ENCODE peak calls at places on chromosomes 2 and 18, in nine cellular contexts. Q is GM23338; Z is naive thymus-derived CD4-positive, alpha-beta T cell; P is SJSA1; A is K562; X is left lung; G is psoas muscle; C is uterus; T is heart right ventricle. H is an unnamed sample.

GRCh38 chr18:46751882-46752281 is 5.0 kb downstream of the ST8SIA5 start:
- DNase-seq in C (no peak), T (no peak), A (no peak), X (no peak), G (no peak), Z (no peak), Q (no peak), P (no peak), H (no peak)

GRCh38 chr18:32349728-32350395 is 120.8 kb downstream of the GAREM1 start:
- DNase-seq in G (peak; percentile 45), X (no peak), Z (no peak), P (peak; percentile 90), T (no peak), A (no peak), C (peak; percentile 73), Q (no peak), H (peak; percentile 91)

GRCh38 chr2:174694920-174695319 is 69.4 kb downstream of the CHRNA1 start:
- DNase-seq in T (no peak), A (no peak), G (no peak), Z (no peak), C (no peak), P (no peak), Q (no peak), X (no peak), H (no peak)

GRCh38 chr2:220224711-220225519 is 597.5 kb downstream of the SLC4A3 start:
- DNase-seq in G (no peak), X (no peak), T (no peak), A (no peak), C (no peak), Q (no peak), P (peak; percentile 55), Z (no peak), H (no peak)

GRCh38 chr2:239257511-239257937 is 143.3 kb downstream of the HDAC4 start:
- DNase-seq in C (no peak), X (no peak), T (no peak), A (peak; percentile 62), Q (no peak), Z (no peak), G (no peak), P (peak; percentile 67), H (peak; percentile 53)

GRCh38 chr18:48815581-48816324 is 135.0 kb downstream of the SMAD7 start:
- DNase-seq in A (no peak), T (no peak), Q (no peak), G (no peak), X (no peak), Z (no peak), C (peak; percentile 4), P (peak; percentile 39), H (no peak)

GRCh38 chr2:172427990-172428840 is 829 bp downstream of the ITGA6 start:
- DNase-seq in Z (peak; percentile 74), Q (peak; percentile 82), P (no peak), T (peak; percentile 51), A (peak; percentile 30), G (peak; percentile 26), C (peak; percentile 19), X (peak; percentile 88), H (no peak)

GRCh38 chr2:233446121-233446520 is 91.8 kb downstream of the DGKD start:
- DNase-seq in Z (no peak), P (peak; percentile 15), G (peak; percentile 7), Q (no peak), A (no peak), C (no peak), X (no peak), T (no peak), H (no peak)

GRCh38 chr2:129885735-129886134 is 93.7 kb upstream of the RAB6C start:
- DNase-seq in A (peak; percentile 36), C (no peak), T (no peak), P (no peak), G (no peak), Q (peak; percentile 31), X (no peak), Z (no peak), H (no peak)

GRCh38 chr2:7209776-7210555 is 292.8 kb downstream of the RNF144A start:
- DNase-seq in A (no peak), C (no peak), Z (no peak), Q (no peak), P (no peak), G (no peak), T (no peak), X (no peak), H (no peak)

GRCh38 chr2:205133544-205133943 is 548.8 kb upstream of the NRP2 start:
- DNase-seq in P (no peak), X (no peak), C (peak; percentile 31), A (no peak), G (peak; percentile 17), T (peak; percentile 33), Z (no peak), Q (no peak), H (no peak)

GRCh38 chr18:3012920-3013810 is at the start of gene LPIN2:
- DNase-seq in Z (peak; percentile 98), G (peak; percentile 100), Q (peak; percentile 98), X (peak; percentile 100), A (peak; percentile 98), P (peak; percentile 96), T (peak; percentile 100), C (peak; percentile 100), H (peak; percentile 87)
- H3K4me1 ChIP-seq in Z (peaks cover 61% of the 10 kb centered on the region), G (no peaks in the 10 kb centered on the region), Q (peaks cover 7% of the 10 kb centered on the region), X (peaks cover 84% of the 10 kb centered on the region), A (peaks cover 25% of the 10 kb centered on the region), P (peaks cover 42% of the 10 kb centered on the region), T (peaks cover 29% of the 10 kb centered on the region), C (no peaks in the 10 kb centered on the region), H (peaks cover 33% of the 10 kb centered on the region)

GRCh38 chr18:22344908-22345670 is 72.6 kb downstream of the CTAGE1 start:
- DNase-seq in T (no peak), P (no peak), Z (peak; percentile 18), G (no peak), A (no peak), X (no peak), C (no peak), Q (no peak), H (no peak)

GRCh38 chr18:22346968-22347611 is 70.6 kb downstream of the CTAGE1 start:
- DNase-seq in G (peak; percentile 59), X (peak; percentile 79), P (peak; percentile 61), A (no peak), T (peak; percentile 81), Z (no peak), Q (peak; percentile 81), C (peak; percentile 81), H (no peak)

GRCh38 chr18:22347624-22348511 is 69.8 kb downstream of the CTAGE1 start:
- DNase-seq in G (no peak), A (no peak), Q (no peak), C (peak; percentile 44), X (peak; percentile 74), P (no peak), T (peak; percentile 47), Z (no peak), H (no peak)

GRCh38 chr18:22345733-22346132 is 72.0 kb downstream of the CTAGE1 start:
- DNase-seq in Q (no peak), P (no peak), C (no peak), Z (no peak), T (no peak), G (no peak), A (no peak), X (no peak), H (no peak)

DNA sequence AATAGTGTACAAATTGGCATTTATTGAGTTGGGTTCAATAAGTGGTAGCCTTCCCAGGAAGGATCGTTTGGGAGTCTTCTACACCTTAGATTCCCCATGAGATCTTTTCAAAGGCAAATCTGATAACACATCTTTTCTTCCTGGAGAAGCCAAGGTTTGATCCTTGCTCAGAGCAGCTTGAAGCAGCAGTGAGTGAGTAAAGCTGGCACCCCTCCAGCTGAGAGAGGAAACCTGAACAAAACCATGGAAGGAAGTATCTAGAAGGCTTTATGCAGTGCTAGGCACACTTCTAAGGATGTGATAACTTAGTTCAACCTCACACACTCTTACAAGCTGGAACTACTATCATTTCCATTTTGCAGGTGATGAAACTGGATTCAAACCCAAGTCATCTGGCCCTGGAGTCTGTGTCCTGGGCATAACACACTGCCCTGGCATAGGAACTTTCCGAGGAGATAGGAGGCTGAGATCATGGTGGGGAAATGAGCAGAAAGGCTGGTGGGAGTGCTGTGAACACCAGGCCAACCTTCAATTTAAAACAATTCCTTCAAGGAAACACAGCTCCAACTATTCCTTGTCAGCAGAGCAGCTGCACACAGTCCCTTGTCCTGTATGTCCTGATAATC is 71.3 kb downstream of the CTAGE1 start:
- DNase-seq in Z (peak; percentile 17), X (no peak), P (no peak), A (no peak), C (peak; percentile 71), Q (no peak), T (no peak), G (peak; percentile 39), H (no peak)
- H3K4me1 ChIP-seq in Z (no peaks in the 10 kb centered on the region), X (peaks cover 44% of the 10 kb centered on the region), P (peaks cover 58% of the 10 kb centered on the region), A (peaks cover 9% of the 10 kb centered on the region), C (peaks cover 17% of the 10 kb centered on the region), Q (peaks cover 22% of the 10 kb centered on the region), T (peaks cover 35% of the 10 kb centered on the region), G (peaks cover 7% of the 10 kb centered on the region), H (peaks cover 29% of the 10 kb centered on the region)

GRCh38 chr2:97714084-97714949 is 941 bp downstream of the ZAP70 start:
- DNase-seq in X (no peak), Z (no peak), T (no peak), Q (no peak), C (no peak), P (no peak), G (no peak), A (no peak), H (no peak)

GRCh38 chr2:97715951-97716694 is 2.7 kb downstream of the ZAP70 start:
- DNase-seq in Q (no peak), P (no peak), T (no peak), C (no peak), A (no peak), Z (no peak), G (no peak), X (no peak), H (no peak)

GRCh38 chr2:97716695-97717617 is 3.6 kb downstream of the ZAP70 start:
- DNase-seq in C (no peak), Q (no peak), X (no peak), Z (no peak), P (no peak), A (no peak), T (no peak), G (no peak), H (no peak)

GRCh38 chr2:97713296-97714083 is at the start of gene ZAP70:
- DNase-seq in P (no peak), X (no peak), A (no peak), Q (no peak), C (no peak), Z (peak; percentile 81), G (no peak), T (no peak), H (no peak)

GRCh38 chr2:97714950-97715652 is 1.7 kb downstream of the ZAP70 start:
- DNase-seq in Z (no peak), C (no peak), P (no peak), X (no peak), T (no peak), Q (no peak), A (no peak), G (no peak), H (no peak)
- H3K4me1 ChIP-seq in Z (peaks cover 76% of the 10 kb centered on the region), C (no peaks in the 10 kb centered on the region), P (no peaks in the 10 kb centered on the region), X (peaks cover 4% of the 10 kb centered on the region), T (no peaks in the 10 kb centered on the region), Q (peaks cover 5% of the 10 kb centered on the region), A (peaks cover 47% of the 10 kb centered on the region), G (no peaks in the 10 kb centered on the region), H (peaks cover 1% of the 10 kb centered on the region)

GRCh38 chr2:217937446-217937845 is 65.3 kb downstream of the TNS1 start:
- DNase-seq in Q (peak; percentile 29), P (no peak), G (peak; percentile 33), X (no peak), Z (no peak), T (peak; percentile 77), C (no peak), A (peak; percentile 11), H (no peak)
- H3K4me1 ChIP-seq in Q (peaks cover 34% of the 10 kb centered on the region), P (peaks cover 60% of the 10 kb centered on the region), G (peaks cover 89% of the 10 kb centered on the region), X (peaks cover 100% of the 10 kb centered on the region), Z (no peaks in the 10 kb centered on the region), T (peaks cover 99% of the 10 kb centered on the region), C (peaks cover 16% of the 10 kb centered on the region), A (peaks cover 7% of the 10 kb centered on the region), H (no peaks in the 10 kb centered on the region)